ENCODE peak calls at places on chromosomes 13 and 19, in seven cellular contexts. W, F, M, T, Q, J and I are unnamed samples.

GRCh38 chr19:49132974-49133609 is 13.7 kb downstream of the PPFIA3 start:
- DNase-seq in T (no peak), W (peak; percentile 70), Q (peak; percentile 43), J (peak; percentile 77), M (no peak), F (peak; percentile 17), I (no peak)

GRCh38 chr13:46317120-46317519 is 69.9 kb downstream of the RUBCNL start:
- DNase-seq in M (peak; percentile 24), Q (no peak), W (no peak), J (no peak), T (no peak), F (no peak), I (no peak)

GRCh38 chr13:85853161-85853894 is 54.1 kb upstream of the SLITRK6 start:
- DNase-seq in J (peak; percentile 49), W (no peak), F (no peak), M (no peak), T (no peak), Q (no peak), I (no peak)

GRCh38 chr19:17555929-17556813 is 722 bp downstream of the COLGALT1 start:
- DNase-seq in J (peak; percentile 88), Q (peak; percentile 55), M (peak; percentile 47), F (peak; percentile 44), T (peak; percentile 55), W (peak; percentile 72), I (peak; percentile 46)

GRCh38 chr13:102626928-102627327 is 30.1 kb downstream of the TPP2 start:
- DNase-seq in M (no peak), T (no peak), F (peak; percentile 60), W (no peak), Q (no peak), J (no peak), I (no peak)

GRCh38 chr13:33323766-33324525 is 38.4 kb upstream of the STARD13 start:
- DNase-seq in J (no peak), T (no peak), F (no peak), W (no peak), Q (no peak), M (no peak), I (no peak)

GRCh38 chr19:48994035-48994386 is 324 bp downstream of the RUVBL2 start:
- DNase-seq in T (no peak), J (no peak), F (no peak), M (no peak), Q (no peak), W (no peak), I (no peak)

GRCh38 chr19:7506385-7507328 is 9.2 kb upstream of the ZNF358 start:
- DNase-seq in F (peak; percentile 68), T (peak; percentile 42), M (peak; percentile 65), Q (peak; percentile 91), J (peak; percentile 96), W (peak; percentile 99), I (peak; percentile 66)

GRCh38 chr13:43720780-43721397 is 65.9 kb downstream of the ENOX1 start:
- DNase-seq in M (peak; percentile 24), Q (no peak), F (no peak), J (no peak), T (no peak), W (no peak), I (no peak)

GRCh38 chr19:39498262-39499081 is at the start of gene DLL3:
- DNase-seq in F (peak; percentile 22), W (peak; percentile 52), T (no peak), M (no peak), Q (peak; percentile 34), J (no peak), I (no peak)

GRCh38 chr13:68170961-68171360 is 940.8 kb upstream of the PCDH9 start:
- DNase-seq in J (peak; percentile 41), F (no peak), T (no peak), W (no peak), Q (no peak), M (no peak), I (no peak)

GRCh38 chr19:6494438-6495036 is 7.6 kb downstream of the TUBB4A start:
- DNase-seq in Q (no peak), J (no peak), F (no peak), W (no peak), T (no peak), M (no peak), I (no peak)

GRCh38 chr13:101346161-101346560 is 70.1 kb downstream of the NALCN start:
- DNase-seq in M (no peak), J (no peak), Q (no peak), W (no peak), F (no peak), T (no peak), I (no peak)

GRCh38 chr19:18648971-18649310 is 12.1 kb downstream of the KLHL26 start:
- DNase-seq in F (no peak), Q (no peak), M (no peak), T (peak; percentile 23), W (no peak), J (peak; percentile 81), I (no peak)

GRCh38 chr13:92573467-92574057 is 653.0 kb upstream of the GPC6 start:
- DNase-seq in T (no peak), W (peak; percentile 33), Q (peak; percentile 76), J (no peak), M (peak; percentile 9), F (peak; percentile 78), I (peak; percentile 10)

GRCh38 chr19:47427241-47428176 is 8.2 kb upstream of the MEIS3 start:
- DNase-seq in W (peak; percentile 94), F (peak; percentile 85), M (peak; percentile 33), J (peak; percentile 73), T (peak; percentile 76), Q (peak; percentile 87), I (peak; percentile 84)

GRCh38 chr13:112932971-112933370 is 36.0 kb upstream of the MCF2L start:
- DNase-seq in J (no peak), W (no peak), F (no peak), Q (no peak), T (no peak), M (no peak), I (no peak)

GRCh38 chr19:18101268-18101667 is 3.7 kb downstream of the MAST3 start:
- DNase-seq in W (no peak), J (no peak), Q (no peak), M (no peak), F (no peak), T (no peak), I (no peak)

GRCh38 chr13:99626461-99627082 is 125.3 kb downstream of the TM9SF2 start:
- DNase-seq in M (peak; percentile 54), Q (peak; percentile 18), W (no peak), F (no peak), T (peak; percentile 20), J (no peak), I (no peak)

GRCh38 chr19:35013820-35014754 is 14.0 kb downstream of the GRAMD1A start:
- DNase-seq in J (no peak), W (no peak), M (no peak), T (no peak), Q (no peak), F (no peak), I (no peak)

GRCh38 chr13:77061362-77061761 is 34.4 kb upstream of the FBXL3 start:
- DNase-seq in F (no peak), J (no peak), M (no peak), T (no peak), Q (no peak), W (no peak), I (no peak)

GRCh38 chr13:77053192-77053591 is 26.2 kb upstream of the FBXL3 start:
- DNase-seq in T (no peak), M (no peak), J (no peak), Q (no peak), F (no peak), W (no peak), I (no peak)

GRCh38 chr13:77056886-77057285 is 29.9 kb upstream of the FBXL3 start:
- DNase-seq in W (no peak), T (no peak), F (no peak), M (no peak), J (no peak), Q (no peak), I (no peak)

GRCh38 chr13:77055158-77055557 is 28.2 kb upstream of the FBXL3 start:
- DNase-seq in F (no peak), T (no peak), W (no peak), Q (no peak), J (no peak), M (no peak), I (no peak)

GRCh38 chr13:77056382-77056781 is 29.4 kb upstream of the FBXL3 start:
- DNase-seq in Q (no peak), W (no peak), M (no peak), T (no peak), F (no peak), J (no peak), I (no peak)
- TF ChIP-seq CTCF in Q (peak; percentile 10), W (no peak), M (no peak), T (no peak), F (no peak), J (no peak), I (no peak)

DNA sequence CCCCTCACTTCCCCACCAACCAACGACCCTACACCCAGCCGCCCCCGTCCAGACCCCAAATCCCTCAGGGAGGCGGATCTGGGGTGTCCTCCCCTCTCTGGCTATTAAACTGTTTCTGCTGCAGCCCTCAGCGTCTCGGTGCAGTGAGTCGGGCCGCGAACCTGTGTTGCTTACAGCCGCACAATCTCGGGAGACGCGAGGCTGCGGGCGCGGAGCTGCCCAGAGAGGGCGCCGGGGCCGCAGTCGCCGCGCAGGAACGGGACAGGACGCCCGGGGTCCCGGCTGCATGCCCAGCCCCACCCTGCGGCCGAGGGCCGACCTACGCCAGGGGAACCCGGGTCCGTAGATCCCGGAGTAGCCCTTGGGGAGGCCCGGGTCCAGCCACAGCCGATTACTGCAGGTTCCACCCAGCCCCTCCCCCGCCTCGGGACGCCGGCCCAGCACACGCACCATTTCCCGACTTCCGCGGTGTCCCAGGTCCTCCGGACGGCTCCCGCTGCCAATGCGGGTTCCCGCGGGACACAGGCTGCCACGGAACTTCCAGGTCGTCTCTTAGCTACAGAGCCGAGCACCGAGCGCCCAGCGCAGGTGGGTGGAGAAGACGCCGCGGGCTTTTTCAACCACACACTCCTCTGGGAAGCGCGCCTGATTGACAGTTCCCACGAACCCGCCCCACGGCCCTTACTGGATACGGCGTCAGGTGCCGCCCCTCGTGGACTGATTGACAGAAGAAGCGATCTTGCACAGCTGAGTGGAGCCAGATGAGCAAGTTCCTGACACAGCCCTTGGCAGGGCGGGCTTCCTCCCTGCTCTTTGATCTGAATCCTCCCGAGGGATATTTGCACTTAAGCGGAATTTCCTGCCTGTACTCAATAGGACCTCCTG is at the start of gene ZNF799:
- DNase-seq in F (peak; percentile 93), J (peak; percentile 99), T (peak; percentile 96), Q (peak; percentile 95), M (peak; percentile 97), W (peak; percentile 94), I (peak; percentile 86)
- TF ChIP-seq CTCF in F (peak; percentile 1), J (no peak), T (no peak), Q (peak; percentile 20), M (peak; percentile 1), W (no peak), I (no peak)

GRCh38 chr19:33997690-33998089 is 174.6 kb upstream of the LSM14A start:
- DNase-seq in W (no peak), T (no peak), M (no peak), J (no peak), F (no peak), Q (no peak), I (no peak)
- TF ChIP-seq CTCF in W (no peak), T (no peak), M (peak; percentile 4), J (no peak), F (peak; percentile 14), Q (peak; percentile 15), I (no peak)

DNA sequence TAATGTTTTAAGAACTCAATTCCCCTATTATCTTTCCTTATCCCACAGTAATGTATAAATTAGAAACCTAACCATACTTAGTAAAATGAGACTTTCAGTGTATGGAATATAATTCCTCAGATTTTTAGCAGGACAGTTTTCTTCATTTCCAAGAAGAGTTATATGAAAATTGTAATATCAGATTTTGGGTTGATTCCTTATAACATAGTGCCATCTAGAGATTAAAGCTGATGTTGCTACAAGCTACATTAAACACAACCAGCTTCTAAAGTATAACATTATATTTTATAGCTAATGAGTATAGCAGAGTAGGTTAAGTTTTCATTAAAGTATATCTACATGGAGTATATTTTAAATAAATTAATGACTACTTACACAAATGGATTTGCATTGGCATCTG is 99.7 kb upstream of the MIR17HG start:
- DNase-seq in F (no peak), Q (no peak), J (no peak), M (peak; percentile 27), W (no peak), T (no peak), I (no peak)
- TF ChIP-seq CTCF in F (peak; percentile 10), Q (peak; percentile 82), J (peak; percentile 13), M (peak; percentile 36), W (no peak), T (no peak), I (peak; percentile 27)